ENCODE peak calls at places on chromosomes 2 and 18, in eight cellular contexts. I is endodermal cell, G is fibroblast of pulmonary artery, N is amniotic epithelial cell, Y is activated T-helper 1 cell treated with Interleukin-2 at 50 U/mL for 16 hours, U is SK-N-DZ, E is lower leg skin, F is LoVo. P is an unnamed sample.
A peak's percentile ranks its signal among the peaks of the same experiment; 100 is the strongest.

GRCh38 chr2:219273887-219274391 is 5.2 kb upstream of the DNAJB2 start:
- DNase-seq in I (no peak), G (no peak), N (no peak), Y (no peak), U (no peak), E (peak; percentile 78), F (peak; percentile 81), P (peak; percentile 95)

GRCh38 chr18:28036481-28036880 is 140.4 kb downstream of the CDH2 start:
- DNase-seq in I (no peak), G (no peak), N (peak; percentile 30), Y (no peak), U (no peak), E (no peak), F (no peak), P (no peak)

GRCh38 chr2:96258393-96259022 is 7.3 kb downstream of the TMEM127 start:
- DNase-seq in I (no peak), G (no peak), N (no peak), Y (no peak), U (no peak), E (no peak), F (no peak), P (no peak)

GRCh38 chr2:231270221-231271114 is 72.0 kb downstream of the ARMC9 start:
- DNase-seq in I (no peak), G (no peak), N (peak; percentile 85), Y (no peak), U (peak; percentile 82), E (no peak), F (no peak), P (no peak)

GRCh38 chr2:32357545-32358482 is 991 bp downstream of the BIRC6 start:
- DNase-seq in I (peak; percentile 84), G (peak; percentile 43), N (peak; percentile 55), Y (peak; percentile 16), U (peak; percentile 31), E (peak; percentile 39), F (no peak), P (peak; percentile 79)

GRCh38 chr2:170191166-170191872 is 13.4 kb downstream of the MYO3B start:
- DNase-seq in I (no peak), G (no peak), N (no peak), Y (no peak), U (no peak), E (no peak), F (no peak), P (no peak)

GRCh38 chr2:8238521-8239230 is 443.2 kb upstream of the ID2 start:
- DNase-seq in I (peak; percentile 30), G (no peak), N (no peak), Y (no peak), U (no peak), E (no peak), F (no peak), P (no peak)

GRCh38 chr2:241157841-241158545 is 7.7 kb downstream of the PPP1R7 start:
- DNase-seq in I (no peak), G (peak; percentile 37), N (peak; percentile 66), Y (no peak), U (no peak), E (no peak), F (no peak), P (no peak)

GRCh38 chr2:138742446-138743057 is 37.6 kb downstream of the NXPH2 start:
- DNase-seq in I (no peak), G (no peak), N (no peak), Y (no peak), U (no peak), E (no peak), F (no peak), P (no peak)

GRCh38 chr2:12548906-12549305 is 167.8 kb upstream of the TRIB2 start:
- DNase-seq in I (no peak), G (no peak), N (no peak), Y (no peak), U (no peak), E (no peak), F (no peak), P (no peak)

GRCh38 chr2:136765256-136765735 is at the start of gene THSD7B:
- DNase-seq in I (peak; percentile 70), G (no peak), N (no peak), Y (no peak), U (peak; percentile 44), E (no peak), F (no peak), P (peak; percentile 57)

GRCh38 chr2:40199758-40200157 is 252.1 kb downstream of the SLC8A1 start:
- DNase-seq in I (no peak), G (peak; percentile 42), N (no peak), Y (no peak), U (peak; percentile 77), E (no peak), F (no peak), P (no peak)

GRCh38 chr2:174510583-174511189 is 23.9 kb upstream of the GPR155 start:
- DNase-seq in I (no peak), G (peak; percentile 17), N (no peak), Y (no peak), U (peak; percentile 38), E (no peak), F (no peak), P (no peak)

GRCh38 chr2:142037744-142038143 is 93.1 kb downstream of the LRP1B start:
- DNase-seq in I (peak; percentile 52), G (no peak), N (no peak), Y (no peak), U (no peak), E (no peak), F (no peak), P (peak; percentile 54)

GRCh38 chr2:72148975-72149555 is 1.4 kb upstream of the CYP26B1 start:
- DNase-seq in I (peak; percentile 80), G (peak; percentile 22), N (peak; percentile 13), Y (no peak), U (no peak), E (no peak), F (peak; percentile 46), P (peak; percentile 75)

GRCh38 chr2:30628341-30628740 is 178.9 kb downstream of the CAPN13 start:
- DNase-seq in I (no peak), G (peak; percentile 44), N (peak; percentile 51), Y (no peak), U (no peak), E (no peak), F (no peak), P (no peak)

GRCh38 chr2:176461098-176461497 is 191.9 kb downstream of the MTX2 start:
- DNase-seq in I (no peak), G (peak; percentile 25), N (no peak), Y (no peak), U (no peak), E (no peak), F (no peak), P (no peak)

GRCh38 chr2:33763671-33764310 is 164.7 kb upstream of the FAM98A start:
- DNase-seq in I (no peak), G (no peak), N (no peak), Y (no peak), U (no peak), E (no peak), F (no peak), P (no peak)

GRCh38 chr2:213848631-213849030 is 562.2 kb upstream of the VWC2L start:
- DNase-seq in I (no peak), G (peak; percentile 0), N (no peak), Y (no peak), U (no peak), E (no peak), F (no peak), P (no peak)

P was measured in islet precursor cell.